ENCODE peak calls at places on chromosomes 11 and 22, in nine cellular contexts. H is tibial nerve, J is SJSA1, W is AG04450, B is neural progenitor cell, X is sigmoid colon, A is esophagus muscularis mucosa, L is brain microvascular endothelial cell, S is tibial artery. K is an unnamed sample. For H3K27me3, the result is how much of the 10 kb centered on the place peaks cover.

GRCh38 chr11:108654994-108655631 is 9.8 kb upstream of the DDX10 start:
- DNase-seq in H (no peak), J (no peak), W (no peak), B (peak), X (no peak), A (no peak), L (peak), S (no peak), K (peak)

GRCh38 chr11:117842131-117842941 is 17.8 kb upstream of the FXYD2 start:
- DNase-seq in H (peak), J (peak), W (no peak), B (no peak), X (peak), A (no peak), L (no peak), S (peak), K (no peak)

GRCh38 chr11:469684-470667 is 19.9 kb downstream of the PTDSS2 start:
- DNase-seq in H (peak), J (peak), W (peak), B (no peak), X (peak), A (no peak), L (peak), S (peak), K (no peak)

GRCh38 chr22:43996981-43997265 is 27.2 kb upstream of the PARVB start:
- DNase-seq in H (no peak), J (no peak), W (no peak), B (peak), X (peak), A (no peak), L (no peak), S (no peak), K (no peak)

GRCh38 chr11:1157645-1158591 is at the start of gene MUC5AC:
- DNase-seq in H (no peak), J (peak), W (no peak), B (no peak), X (no peak), A (no peak), L (no peak), S (peak), K (no peak)

GRCh38 chr11:76782526-76783293 is 446 bp upstream of the TSKU start:
- DNase-seq in H (peak), J (peak), W (peak), B (peak), X (peak), A (peak), L (peak), S (peak), K (no peak)

GRCh38 chr11:76445122-76446084 is 585 bp downstream of the EMSY start:
- DNase-seq in H (peak), J (peak), W (peak), B (peak), X (peak), A (peak), L (peak), S (peak), K (peak)

GRCh38 chr11:122044086-122044485 is 71.9 kb downstream of the BLID start:
- DNase-seq in H (no peak), J (no peak), W (no peak), B (no peak), X (no peak), A (no peak), L (no peak), S (no peak), K (no peak)

GRCh38 chr11:105719073-105719846 is 109.4 kb downstream of the GRIA4 start:
- DNase-seq in H (no peak), J (peak), W (peak), B (no peak), X (no peak), A (no peak), L (peak), S (no peak), K (no peak)

GRCh38 chr22:44172370-44173108 is 8.2 kb upstream of the PARVG start:
- DNase-seq in H (peak), J (no peak), W (no peak), B (peak), X (peak), A (peak), L (peak), S (peak), K (no peak)

GRCh38 chr11:61862714-61863547 is 28.4 kb downstream of the FADS3 start:
- DNase-seq in H (no peak), J (no peak), W (no peak), B (no peak), X (no peak), A (no peak), L (no peak), S (no peak), K (no peak)

GRCh38 chr22:20764729-20765128 is 9.2 kb upstream of the SERPIND1 start:
- DNase-seq in H (no peak), J (no peak), W (no peak), B (no peak), X (no peak), A (no peak), L (no peak), S (no peak), K (no peak)

GRCh38 chr11:105611414-105611813 is 1.5 kb downstream of the GRIA4 start:
- DNase-seq in H (no peak), J (no peak), W (no peak), B (no peak), X (no peak), A (no peak), L (no peak), S (no peak), K (no peak)

GRCh38 chr11:99952816-99953215 is 734.3 kb upstream of the ARHGAP42 start:
- DNase-seq in H (no peak), J (no peak), W (no peak), B (no peak), X (no peak), A (no peak), L (peak), S (no peak), K (no peak)

GRCh38 chr11:11291432-11292015 is 61.5 kb downstream of the CSNK2A3 start:
- DNase-seq in H (no peak), J (no peak), W (no peak), B (no peak), X (peak), A (no peak), L (no peak), S (no peak), K (no peak)

GRCh38 chr11:33505140-33505539 is 195.5 kb downstream of the C11orf91 start:
- DNase-seq in H (no peak), J (no peak), W (no peak), B (no peak), X (no peak), A (peak), L (no peak), S (no peak), K (no peak)

GRCh38 chr22:29117799-29118477 is 45.1 kb downstream of the KREMEN1 start:
- DNase-seq in H (no peak), J (no peak), W (no peak), B (no peak), X (no peak), A (no peak), L (no peak), S (no peak), K (no peak)

GRCh38 chr11:57277845-57278720 is 41.0 kb upstream of the APLNR start:
- DNase-seq in H (peak), J (peak), W (peak), B (peak), X (peak), A (peak), L (peak), S (peak), K (no peak)

GRCh38 chr11:110908401-110909106 is 196.3 kb upstream of the ARHGAP20 start:
- DNase-seq in H (no peak), J (no peak), W (peak), B (no peak), X (no peak), A (peak), L (peak), S (no peak), K (peak)

GRCh38 chr22:43951966-43952365 is 3.3 kb upstream of the SAMM50 start:
- DNase-seq in H (no peak), J (no peak), W (no peak), B (no peak), X (no peak), A (no peak), L (no peak), S (no peak), K (no peak)

GRCh38 chr11:46977940-46978595 is 41.5 kb downstream of the CSTPP1 start:
- DNase-seq in H (no peak), J (no peak), W (no peak), B (no peak), X (no peak), A (no peak), L (peak), S (no peak), K (no peak)

GRCh38 chr11:85316967-85317366 is 310.2 kb downstream of the DLG2 start:
- DNase-seq in H (no peak), J (no peak), W (no peak), B (no peak), X (no peak), A (no peak), L (no peak), S (no peak), K (no peak)

GRCh38 chr11:77191823-77192495 is 63.9 kb downstream of the MYO7A start:
- DNase-seq in H (no peak), J (no peak), W (no peak), B (peak), X (no peak), A (no peak), L (peak), S (no peak), K (peak)

GRCh38 chr22:47065756-47066615 is 303.5 kb downstream of the TBC1D22A start:
- DNase-seq in H (no peak), J (no peak), W (no peak), B (no peak), X (no peak), A (no peak), L (peak), S (peak), K (no peak)

GRCh38 chr11:30016588-30017363 is at the start of gene KCNA4:
- DNase-seq in H (no peak), J (no peak), W (no peak), B (peak), X (no peak), A (no peak), L (no peak), S (no peak), K (no peak)

GRCh38 chr11:62554377-62554776 is 7.8 kb upstream of the AHNAK start:
- DNase-seq in H (peak), J (no peak), W (no peak), B (peak), X (peak), A (no peak), L (no peak), S (peak), K (no peak)

GRCh38 chr11:2434008-2434407 is 10.3 kb downstream of the TRPM5 start:
- DNase-seq in H (no peak), J (no peak), W (no peak), B (no peak), X (no peak), A (no peak), L (no peak), S (no peak), K (no peak)

GRCh38 chr11:124917115-124917637 is 1.9 kb upstream of the HEPN1 start:
- DNase-seq in H (no peak), J (no peak), W (peak), B (no peak), X (no peak), A (no peak), L (no peak), S (no peak), K (no peak)

GRCh38 chr11:63745304-63746170 is 23.0 kb downstream of the ZFTA start:
- DNase-seq in H (no peak), J (no peak), W (no peak), B (no peak), X (no peak), A (no peak), L (no peak), S (no peak), K (no peak)

GRCh38 chr22:24496661-24497060 is 1.5 kb downstream of the UPB1 start:
- DNase-seq in H (no peak), J (no peak), W (no peak), B (no peak), X (no peak), A (no peak), L (no peak), S (no peak), K (no peak)

GRCh38 chr11:31325162-31325561 is 44.4 kb downstream of the DCDC1 start:
- DNase-seq in H (peak), J (no peak), W (no peak), B (no peak), X (no peak), A (no peak), L (peak), S (no peak), K (no peak)

GRCh38 chr11:96341237-96342130 is 1.5 kb downstream of the MAML2 start:
- DNase-seq in H (peak), J (peak), W (no peak), B (peak), X (peak), A (no peak), L (no peak), S (peak), K (peak)

GRCh38 chr11:129946256-129946655 is 50.9 kb upstream of the NFRKB start:
- DNase-seq in H (no peak), J (no peak), W (no peak), B (no peak), X (no peak), A (no peak), L (no peak), S (no peak), K (no peak)

GRCh38 chr22:39306456-39307361 is 12.7 kb downstream of the RPL3 start:
- DNase-seq in H (no peak), J (peak), W (no peak), B (peak), X (no peak), A (no peak), L (no peak), S (no peak), K (peak)

GRCh38 chr11:34837246-34837856 is 78.8 kb downstream of the APIP start:
- DNase-seq in H (no peak), J (no peak), W (no peak), B (no peak), X (no peak), A (no peak), L (no peak), S (no peak), K (no peak)

GRCh38 chr11:23012930-23013329 is 152.7 kb upstream of the CCDC179 start:
- DNase-seq in H (no peak), J (no peak), W (no peak), B (no peak), X (no peak), A (no peak), L (no peak), S (no peak), K (no peak)

GRCh38 chr22:37330200-37331033 is 48.1 kb downstream of the CYTH4 start:
- DNase-seq in H (no peak), J (no peak), W (peak), B (peak), X (no peak), A (no peak), L (peak), S (no peak), K (peak)
- H3K27me3 ChIP-seq in H (under half), J (under half), W (under half), B (under half), X (half or more), A (under half), L (under half), S (under half), K (under half)

DNA sequence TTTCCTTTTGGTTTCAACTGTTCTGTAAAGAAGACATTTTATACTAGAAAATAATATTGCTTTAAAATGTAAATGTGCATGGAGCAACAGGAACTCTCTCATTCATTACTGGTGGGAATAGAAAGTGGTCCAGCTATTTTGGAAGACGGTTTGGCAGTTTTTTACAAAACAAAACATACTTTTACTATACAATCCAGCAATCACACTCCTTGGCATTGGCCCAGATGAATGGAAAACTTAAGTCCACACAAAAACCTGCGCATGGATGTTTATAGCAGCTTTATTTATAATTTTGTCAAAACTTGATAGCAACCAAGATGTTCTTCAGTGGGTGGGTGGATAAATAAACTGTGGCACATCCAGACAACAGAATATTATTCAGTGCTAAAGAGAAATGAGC is 49.9 kb upstream of the SEPTIN5 start:
- DNase-seq in H (no peak), J (no peak), W (no peak), B (no peak), X (no peak), A (no peak), L (no peak), S (no peak), K (no peak)
- H3K4me3 ChIP-seq in H (no peak), J (no peak), W (no peak), B (no peak), X (no peak), A (no peak), L (no peak), S (peak), K (no peak)

GRCh38 chr22:50016988-50017700 is 4.6 kb upstream of the IL17REL start:
- DNase-seq in H (no peak), J (no peak), W (no peak), B (peak), X (peak), A (no peak), L (no peak), S (peak), K (no peak)

GRCh38 chr22:50017701-50018224 is 5.2 kb upstream of the IL17REL start:
- DNase-seq in H (no peak), J (no peak), W (no peak), B (no peak), X (peak), A (no peak), L (no peak), S (no peak), K (no peak)

GRCh38 chr22:50014655-50015401 is 2.3 kb upstream of the IL17REL start:
- DNase-seq in H (no peak), J (peak), W (no peak), B (peak), X (peak), A (no peak), L (no peak), S (no peak), K (no peak)

GRCh38 chr22:50015451-50016307 is 3.1 kb upstream of the IL17REL start:
- DNase-seq in H (no peak), J (no peak), W (no peak), B (peak), X (peak), A (no peak), L (no peak), S (peak), K (no peak)

DNA sequence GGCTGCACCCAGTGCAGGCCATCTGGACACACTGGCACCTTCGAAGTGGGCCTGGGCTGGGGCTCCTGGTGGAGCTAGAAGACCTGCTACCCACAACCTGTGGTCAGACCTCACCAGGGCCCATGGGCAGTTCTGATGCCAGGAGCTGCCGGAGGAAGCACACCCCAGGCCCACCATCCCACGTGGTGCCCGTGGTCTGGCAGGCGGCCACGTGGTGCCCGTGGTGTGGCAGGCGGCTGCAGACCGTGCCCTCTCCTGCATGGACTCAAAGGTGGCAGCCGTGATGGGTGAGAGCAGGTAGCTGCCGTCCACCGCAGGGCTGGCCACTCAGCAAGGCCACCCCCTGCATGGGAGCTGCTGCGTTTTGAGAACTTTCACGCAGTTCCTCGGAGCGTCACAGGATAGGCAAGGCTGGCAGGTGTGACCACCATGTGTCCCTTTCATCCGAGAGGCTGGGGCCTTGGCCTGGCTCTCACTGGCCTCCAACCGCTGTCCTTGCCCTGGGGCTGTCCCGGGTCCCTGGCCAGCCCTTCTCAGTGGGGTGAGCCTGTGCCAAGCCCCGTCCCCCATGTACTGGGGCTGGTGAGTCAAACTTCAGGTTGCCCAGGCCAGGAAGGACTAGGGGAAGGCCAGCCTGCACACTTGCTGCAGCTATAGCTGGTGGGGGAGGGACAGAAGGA is 3.9 kb upstream of the IL17REL start:
- DNase-seq in H (no peak), J (no peak), W (no peak), B (peak), X (peak), A (no peak), L (no peak), S (peak), K (peak)
- H3K27me3 ChIP-seq in H (under half), J (half or more), W (half or more), B (half or more), X (half or more), A (half or more), L (under half), S (under half), K (under half)

GRCh38 chr11:32438346-32438882 is 3.1 kb upstream of the WT1 start:
- DNase-seq in H (no peak), J (no peak), W (no peak), B (peak), X (no peak), A (no peak), L (no peak), S (no peak), K (no peak)

GRCh38 chr11:32436751-32437405 is 1.5 kb upstream of the WT1 start:
- DNase-seq in H (no peak), J (no peak), W (no peak), B (peak), X (no peak), A (no peak), L (no peak), S (no peak), K (no peak)

GRCh38 chr11:32438883-32439487 is 3.6 kb upstream of the WT1 start:
- DNase-seq in H (no peak), J (no peak), W (no peak), B (peak), X (no peak), A (no peak), L (no peak), S (no peak), K (no peak)

GRCh38 chr11:32435947-32436750 is 810 bp upstream of the WT1 start:
- DNase-seq in H (no peak), J (no peak), W (no peak), B (peak), X (no peak), A (no peak), L (no peak), S (no peak), K (no peak)

GRCh38 chr11:32437406-32438345 is 2.3 kb upstream of the WT1 start:
- DNase-seq in H (no peak), J (no peak), W (no peak), B (peak), X (no peak), A (no peak), L (no peak), S (no peak), K (no peak)
- H3K4me3 ChIP-seq in H (no peak), J (no peak), W (no peak), B (peak), X (no peak), A (no peak), L (no peak), S (no peak), K (no peak)

GRCh38 chr11:114179234-114179941 is 116.8 kb upstream of the NNMT start:
- DNase-seq in H (peak), J (no peak), W (no peak), B (no peak), X (peak), A (peak), L (peak), S (peak), K (peak)
- H3K27me3 ChIP-seq in H (under half), J (under half), W (under half), B (under half), X (under half), A (under half), L (under half), S (under half), K (under half)

GRCh38 chr11:20596629-20597129 is 2.7 kb upstream of the SLC6A5 start:
- DNase-seq in H (no peak), J (no peak), W (no peak), B (peak), X (no peak), A (no peak), L (no peak), S (no peak), K (no peak)
- H3K4me3 ChIP-seq in H (no peak), J (no peak), W (no peak), B (peak), X (no peak), A (peak), L (no peak), S (no peak), K (no peak)

DNA sequence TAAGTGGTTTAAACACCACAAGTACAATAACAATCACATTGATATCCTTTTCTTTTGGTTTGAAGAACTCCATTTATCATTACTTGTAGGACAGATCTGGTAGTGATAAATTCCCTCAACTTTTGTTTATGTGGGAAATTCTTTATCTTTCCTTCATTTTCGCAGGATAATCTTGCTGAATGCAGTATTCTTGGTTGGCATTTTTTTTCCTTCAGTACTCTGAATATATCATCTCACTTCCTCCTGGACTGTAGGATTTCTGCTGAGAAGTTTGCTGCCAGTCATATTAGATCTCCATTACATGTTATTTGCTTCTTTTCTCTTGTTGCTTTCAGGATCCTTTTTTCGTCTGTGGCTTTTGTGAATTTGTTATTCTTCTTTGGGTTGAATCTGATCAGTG is 179.0 kb upstream of the PLET1 start:
- DNase-seq in H (no peak), J (no peak), W (no peak), B (no peak), X (no peak), A (no peak), L (no peak), S (no peak), K (no peak)
- H3K27me3 ChIP-seq in H (under half), J (under half), W (under half), B (under half), X (under half), A (under half), L (under half), S (under half), K (under half)